ENCODE peak calls at places on chromosomes 11 and 22, in seven cellular contexts. X is right lobe of liver, G is Panc1, J is A549, S is fibroblast of lung, M is HepG2, B is pancreas. K is an unnamed sample.

GRCh38 chr11:104487035-104487775 is 323.3 kb upstream of the PDGFD start:
- DNase-seq in G (no peak), X (no peak), S (peak; percentile 12), M (no peak), J (no peak), B (no peak), K (no peak)

GRCh38 chr11:57546869-57547518 is 9.6 kb downstream of the SMTNL1 start:
- DNase-seq in J (peak; percentile 50), B (no peak), S (peak; percentile 26), G (no peak), X (peak; percentile 35), M (peak; percentile 75), K (peak; percentile 61)

GRCh38 chr11:121323208-121323607 is 30.6 kb downstream of the SC5D start:
- DNase-seq in G (no peak), J (no peak), M (no peak), B (no peak), X (no peak), S (no peak), K (no peak)

GRCh38 chr11:87583931-87584330 is 546.2 kb downstream of the TMEM135 start:
- DNase-seq in G (no peak), M (no peak), S (no peak), X (no peak), B (no peak), J (no peak), K (no peak)

GRCh38 chr11:37560346-37560745 is 962.3 kb upstream of the RAG2 start:
- DNase-seq in J (no peak), X (no peak), G (no peak), S (peak; percentile 25), B (no peak), M (no peak), K (no peak)

GRCh38 chr11:64459016-64459415 is 100.1 kb downstream of the RPS6KA4 start:
- DNase-seq in M (no peak), G (no peak), X (no peak), S (peak; percentile 14), B (no peak), J (no peak), K (no peak)

GRCh38 chr11:64879226-64879900 is 942 bp upstream of the EHD1 start:
- DNase-seq in J (no peak), M (no peak), G (no peak), S (no peak), B (no peak), X (no peak), K (no peak)

GRCh38 chr11:134027671-134028070 is 41.2 kb upstream of the JAM3 start:
- DNase-seq in G (no peak), S (no peak), X (no peak), J (no peak), M (no peak), B (no peak), K (no peak)

GRCh38 chr22:20760084-20760483 is 13.8 kb upstream of the SERPIND1 start:
- DNase-seq in J (no peak), G (no peak), M (no peak), B (no peak), X (no peak), S (no peak), K (no peak)

GRCh38 chr22:27139935-27140493 is 482.6 kb downstream of the MIAT start:
- DNase-seq in M (no peak), X (no peak), S (peak; percentile 90), J (peak; percentile 68), G (no peak), B (no peak), K (peak; percentile 85)

GRCh38 chr11:11580831-11581492 is 40.8 kb downstream of the GALNT18 start:
- DNase-seq in B (no peak), X (no peak), M (no peak), J (no peak), G (no peak), S (no peak), K (no peak)

GRCh38 chr11:34632105-34632780 is 11.3 kb downstream of the EHF start:
- DNase-seq in B (no peak), X (no peak), S (no peak), J (peak; percentile 41), G (no peak), M (no peak), K (no peak)

GRCh38 chr22:23268877-23269276 is 88.6 kb downstream of the BCR start:
- DNase-seq in M (no peak), S (no peak), J (no peak), G (no peak), B (no peak), X (no peak), K (no peak)

GRCh38 chr22:23271597-23271908 is 91.2 kb downstream of the BCR start:
- DNase-seq in M (no peak), S (no peak), J (no peak), X (no peak), B (no peak), G (no peak), K (no peak)

GRCh38 chr22:23270798-23271596 is 90.7 kb downstream of the BCR start:
- DNase-seq in S (no peak), M (no peak), X (no peak), B (no peak), G (no peak), J (no peak), K (no peak)

GRCh38 chr22:23269441-23270211 is 89.3 kb downstream of the BCR start:
- DNase-seq in X (no peak), M (no peak), G (no peak), B (no peak), J (no peak), S (no peak), K (no peak)

GRCh38 chr22:23270212-23270733 is 90.0 kb downstream of the BCR start:
- DNase-seq in S (no peak), B (no peak), G (no peak), M (no peak), J (no peak), X (no peak), K (no peak)
- TF ChIP-seq CTCF in S (no peak), B (no peak), G (no peak), M (no peak), J (no peak), X (no peak), K (peak; percentile 8)

GRCh38 chr22:42277988-42278776 is 7.7 kb upstream of the TCF20 start:
- DNase-seq in J (no peak), G (no peak), B (no peak), S (no peak), M (no peak), X (no peak), K (no peak)
- TF ChIP-seq CTCF in J (no peak), G (no peak), B (no peak), S (no peak), M (no peak), X (no peak), K (peak; percentile 34)

GRCh38 chr22:46933526-46933925 is 171.1 kb downstream of the TBC1D22A start:
- DNase-seq in B (no peak), X (no peak), S (no peak), M (no peak), G (no peak), J (no peak), K (no peak)

GRCh38 chr22:46929689-46930225 is 167.3 kb downstream of the TBC1D22A start:
- DNase-seq in G (no peak), S (no peak), B (no peak), M (no peak), X (no peak), J (no peak), K (no peak)

GRCh38 chr22:46933040-46933439 is 170.6 kb downstream of the TBC1D22A start:
- DNase-seq in S (no peak), M (no peak), B (no peak), X (no peak), J (no peak), G (no peak), K (no peak)

GRCh38 chr22:46931881-46932280 is 169.4 kb downstream of the TBC1D22A start:
- DNase-seq in G (no peak), S (peak; percentile 88), B (no peak), J (no peak), M (no peak), X (no peak), K (no peak)

GRCh38 chr22:46931414-46931813 is 169.0 kb downstream of the TBC1D22A start:
- DNase-seq in G (no peak), X (no peak), B (no peak), M (no peak), J (peak; percentile 31), S (peak; percentile 68), K (peak; percentile 5)
- TF ChIP-seq CTCF in G (no peak), X (no peak), B (no peak), M (no peak), J (no peak), S (no peak), K (peak; percentile 30)

GRCh38 chr11:126359431-126360048 is 4.1 kb downstream of the ST3GAL4 start:
- DNase-seq in J (no peak), X (no peak), G (no peak), M (no peak), B (peak; percentile 28), S (peak; percentile 70), K (no peak)
- TF ChIP-seq CTCF in J (no peak), X (no peak), G (no peak), M (no peak), B (no peak), S (peak; percentile 53), K (peak; percentile 41)

GRCh38 chr11:106475181-106475580 is 397.7 kb downstream of the AASDHPPT start:
- DNase-seq in S (peak; percentile 77), G (no peak), J (no peak), M (no peak), X (no peak), B (no peak), K (no peak)

GRCh38 chr11:106477776-106478175 is 400.3 kb downstream of the AASDHPPT start:
- DNase-seq in J (no peak), S (peak; percentile 34), X (no peak), M (no peak), B (no peak), G (no peak), K (no peak)

GRCh38 chr11:106482920-106483761 is 405.7 kb downstream of the AASDHPPT start:
- DNase-seq in X (no peak), S (peak; percentile 92), J (no peak), M (peak; percentile 31), B (no peak), G (peak; percentile 54), K (no peak)

GRCh38 chr11:106480581-106481185 is 403.2 kb downstream of the AASDHPPT start:
- DNase-seq in J (no peak), S (peak; percentile 86), X (no peak), B (no peak), M (peak; percentile 12), G (no peak), K (no peak)
- TF ChIP-seq CTCF in J (no peak), S (no peak), X (no peak), B (no peak), M (no peak), G (no peak), K (no peak)